ENCODE peak calls at places on chromosomes 13 and 19, in six cellular contexts. F, I, W, L, D and X are unnamed samples.

GRCh38 chr19:31285744-31286143 is 63.5 kb downstream of the TSHZ3 start:
- DNase-seq in F (no peak), I (no peak), W (peak; percentile 64), L (no peak), D (no peak), X (no peak)

GRCh38 chr13:107608736-107609135 is 606.6 kb downstream of the LIG4 start:
- DNase-seq in F (no peak), I (no peak), W (no peak), L (no peak), D (no peak), X (no peak)

GRCh38 chr19:29211562-29212416 is 1.2 kb downstream of the UQCRFS1 start:
- DNase-seq in F (no peak), I (peak; percentile 6), W (peak; percentile 12), L (no peak), D (no peak), X (no peak)

GRCh38 chr19:3080281-3080680 is 13.9 kb upstream of the GNA11 start:
- DNase-seq in F (no peak), I (no peak), W (peak; percentile 63), L (no peak), D (no peak), X (no peak)

GRCh38 chr19:33878912-33879810 is 82.5 kb downstream of the KCTD15 start:
- DNase-seq in F (no peak), I (no peak), W (no peak), L (no peak), D (no peak), X (no peak)

GRCh38 chr19:7806876-7807275 is 23.1 kb upstream of the EVI5L start:
- DNase-seq in F (no peak), I (no peak), W (no peak), L (no peak), D (no peak), X (no peak)

GRCh38 chr13:101003566-101003965 is 329.0 kb upstream of the TMTC4 start:
- DNase-seq in F (no peak), I (no peak), W (no peak), L (no peak), D (no peak), X (no peak)

GRCh38 chr19:24060687-24061356 is 26.2 kb upstream of the ZNF254 start:
- DNase-seq in F (no peak), I (no peak), W (peak; percentile 18), L (no peak), D (no peak), X (no peak)

GRCh38 chr13:111480976-111481375 is 160.5 kb downstream of the TEX29 start:
- DNase-seq in F (peak; percentile 79), I (no peak), W (no peak), L (no peak), D (no peak), X (peak; percentile 94)

GRCh38 chr13:99237981-99238662 is 20.1 kb downstream of the GPR18 start:
- DNase-seq in F (no peak), I (peak; percentile 37), W (no peak), L (no peak), D (no peak), X (no peak)

GRCh38 chr13:78382946-78383542 is 220.3 kb downstream of the POU4F1 start:
- DNase-seq in F (no peak), I (no peak), W (no peak), L (no peak), D (no peak), X (no peak)

GRCh38 chr13:107545946-107546502 is 669.3 kb downstream of the LIG4 start:
- DNase-seq in F (peak; percentile 83), I (no peak), W (no peak), L (no peak), D (no peak), X (peak; percentile 89)

GRCh38 chr19:50607874-50608785 is 31.6 kb downstream of the SYT3 start:
- DNase-seq in F (no peak), I (peak; percentile 60), W (peak; percentile 67), L (peak; percentile 95), D (peak; percentile 38), X (no peak)

GRCh38 chr13:96785986-96786385 is 208.3 kb downstream of the OXGR1 start:
- DNase-seq in F (no peak), I (no peak), W (no peak), L (no peak), D (no peak), X (no peak)

GRCh38 chr13:85500716-85501256 is 298.4 kb downstream of the SLITRK6 start:
- DNase-seq in F (no peak), I (no peak), W (no peak), L (no peak), D (no peak), X (no peak)

GRCh38 chr19:6236310-6237291 is 43.2 kb downstream of the MLLT1 start:
- DNase-seq in F (no peak), I (no peak), W (no peak), L (no peak), D (no peak), X (no peak)

GRCh38 chr13:110379905-110380341 is 72.8 kb downstream of the COL4A2 start:
- DNase-seq in F (no peak), I (no peak), W (peak; percentile 89), L (no peak), D (no peak), X (no peak)

GRCh38 chr13:98411617-98412310 is 165.1 kb downstream of the STK24 start:
- DNase-seq in F (peak; percentile 73), I (no peak), W (no peak), L (no peak), D (no peak), X (no peak)

GRCh38 chr13:91809161-91809560 is 410.7 kb downstream of the GPC5 start:
- DNase-seq in F (no peak), I (no peak), W (no peak), L (no peak), D (no peak), X (no peak)

GRCh38 chr19:3606174-3606689 is 443 bp downstream of the TBXA2R start:
- DNase-seq in F (peak; percentile 15), I (no peak), W (no peak), L (no peak), D (no peak), X (peak; percentile 44)

GRCh38 chr19:8585057-8585893 is 8.0 kb upstream of the MYO1F start:
- DNase-seq in F (no peak), I (no peak), W (no peak), L (no peak), D (no peak), X (no peak)

GRCh38 chr19:37654833-37655688 is at the start of gene ZFP30:
- DNase-seq in F (peak; percentile 94), I (peak; percentile 78), W (peak; percentile 81), L (peak; percentile 92), D (peak; percentile 49), X (peak; percentile 85)

GRCh38 chr19:35436477-35437141 is 11.4 kb upstream of the FFAR2 start:
- DNase-seq in F (no peak), I (no peak), W (no peak), L (no peak), D (no peak), X (no peak)

GRCh38 chr19:7605490-7606222 is 10.0 kb downstream of the CAMSAP3 start:
- DNase-seq in F (no peak), I (no peak), W (no peak), L (peak; percentile 49), D (no peak), X (no peak)

GRCh38 chr13:71801781-71802180 is 65.2 kb downstream of the DACH1 start:
- DNase-seq in F (no peak), I (no peak), W (no peak), L (no peak), D (no peak), X (no peak)

GRCh38 chr19:38657633-38658222 is 10.3 kb downstream of the ACTN4 start:
- DNase-seq in F (no peak), I (peak; percentile 53), W (peak; percentile 89), L (no peak), D (no peak), X (no peak)

GRCh38 chr13:29718694-29719093 is 123.2 kb upstream of the SLC7A1 start:
- DNase-seq in F (no peak), I (no peak), W (no peak), L (no peak), D (no peak), X (no peak)

GRCh38 chr13:92074658-92075057 is 676.2 kb downstream of the GPC5 start:
- DNase-seq in F (no peak), I (no peak), W (no peak), L (no peak), D (no peak), X (no peak)

GRCh38 chr13:23500858-23501257 is 67.4 kb upstream of the SACS start:
- DNase-seq in F (no peak), I (no peak), W (peak; percentile 96), L (no peak), D (no peak), X (no peak)

GRCh38 chr13:113782472-113782871 is 23.4 kb downstream of the TMEM255B start:
- DNase-seq in F (no peak), I (no peak), W (no peak), L (no peak), D (no peak), X (no peak)

GRCh38 chr19:41166888-41167804 is 25.9 kb upstream of the CYP2S1 start:
- DNase-seq in F (no peak), I (no peak), W (no peak), L (no peak), D (no peak), X (no peak)

GRCh38 chr13:102800145-102801041 is 1.5 kb downstream of the BIVM start:
- DNase-seq in F (peak; percentile 85), I (peak; percentile 77), W (peak; percentile 68), L (peak; percentile 84), D (peak; percentile 61), X (peak; percentile 51)

GRCh38 chr13:67515895-67516294 is 285.8 kb upstream of the PCDH9 start:
- DNase-seq in F (no peak), I (no peak), W (peak; percentile 75), L (no peak), D (no peak), X (no peak)

GRCh38 chr13:113837554-113838355 is 26.1 kb downstream of the GAS6 start:
- DNase-seq in F (no peak), I (no peak), W (peak; percentile 98), L (no peak), D (no peak), X (peak; percentile 35)